ENCODE peak calls at places on chromosomes 1 and 21, in nine cellular contexts. I is T-helper 2 cell treated with Interferon-gamma antibody and Interleukin-4, amounts not matched to agents 5 μg/mL and 100 μg/mL, for 36 hours; R is T-helper 1 cell; S is NCI-H2081; A is EH; M is GM23338; Y is stimulated activated CD8-positive, alpha-beta memory T cell treated with anti-CD3 and anti-CD28 coated beads, Interleukin-12 subunit alpha, Interleukin-12 subunit beta, amount 100 ng/mL, for 1 hour; K is stromal cell of bone marrow; U is SJSA1. G is an unnamed sample.

GRCh38 chr1:109910963-109911798 is 532 bp downstream of the CSF1 start:
- DNase-seq in I (no peak), R (no peak), S (no peak), A (no peak), M (peak), Y (no peak), K (no peak), U (peak), G (no peak)

GRCh38 chr1:214086945-214087344 is 99.2 kb downstream of the PROX1 start:
- DNase-seq in I (no peak), R (no peak), S (no peak), A (no peak), M (peak), Y (no peak), K (no peak), U (no peak), G (no peak)

GRCh38 chr1:47944561-47944960 is 52.6 kb downstream of the TRABD2B start:
- DNase-seq in I (no peak), R (no peak), S (no peak), A (no peak), M (no peak), Y (no peak), K (no peak), U (no peak), G (no peak)

GRCh38 chr1:233460692-233461091 is 133.2 kb downstream of the MAP3K21 start:
- DNase-seq in I (no peak), R (no peak), S (no peak), A (no peak), M (no peak), Y (no peak), K (no peak), U (no peak), G (no peak)

GRCh38 chr1:235617808-235618207 is 31.8 kb downstream of the GNG4 start:
- DNase-seq in I (no peak), R (no peak), S (no peak), A (peak), M (no peak), Y (no peak), K (no peak), U (peak), G (no peak)

GRCh38 chr1:59296358-59297256 is at the start of gene FGGY:
- DNase-seq in I (peak), R (peak), S (peak), A (peak), M (peak), Y (peak), K (peak), U (peak), G (peak)

GRCh38 chr1:47725732-47726495 is 271.3 kb downstream of the TRABD2B start:
- DNase-seq in I (peak), R (no peak), S (peak), A (peak), M (peak), Y (peak), K (peak), U (peak), G (peak)

GRCh38 chr21:46286668-46286982 is 483 bp downstream of the YBEY start:
- DNase-seq in I (no peak), R (no peak), S (no peak), A (no peak), M (no peak), Y (no peak), K (no peak), U (no peak), G (no peak)

GRCh38 chr21:33007747-33008146 is 18.0 kb upstream of the OLIG2 start:
- DNase-seq in I (no peak), R (no peak), S (no peak), A (no peak), M (no peak), Y (no peak), K (no peak), U (no peak), G (no peak)

GRCh38 chr1:153343811-153344717 is 4.6 kb downstream of the PGLYRP4 start:
- DNase-seq in I (peak), R (no peak), S (no peak), A (no peak), M (no peak), Y (no peak), K (no peak), U (no peak), G (no peak)

GRCh38 chr1:99146129-99146848 is 118.0 kb upstream of the PLPPR4 start:
- DNase-seq in I (no peak), R (no peak), S (no peak), A (no peak), M (no peak), Y (no peak), K (no peak), U (no peak), G (no peak)

GRCh38 chr1:57329001-57329400 is 94.9 kb downstream of the DAB1 start:
- DNase-seq in I (no peak), R (no peak), S (no peak), A (no peak), M (no peak), Y (no peak), K (no peak), U (no peak), G (no peak)

GRCh38 chr1:203517426-203517974 is 23.5 kb downstream of the OPTC start:
- DNase-seq in I (no peak), R (no peak), S (no peak), A (peak), M (no peak), Y (no peak), K (no peak), U (no peak), G (no peak)

GRCh38 chr1:26169201-26169600 is 438 bp upstream of the C1orf232 start:
- DNase-seq in I (no peak), R (no peak), S (no peak), A (no peak), M (no peak), Y (no peak), K (no peak), U (peak), G (no peak)

GRCh38 chr1:49185455-49185980 is 408.8 kb upstream of the BEND5 start:
- DNase-seq in I (no peak), R (no peak), S (no peak), A (no peak), M (no peak), Y (no peak), K (no peak), U (no peak), G (no peak)

GRCh38 chr1:147084273-147085096 is 87.8 kb downstream of the PRKAB2 start:
- DNase-seq in I (peak), R (peak), S (peak), A (peak), M (peak), Y (peak), K (peak), U (peak), G (peak)

GRCh38 chr21:35170818-35171217 is 121.7 kb upstream of the RUNX1 start:
- DNase-seq in I (no peak), R (no peak), S (no peak), A (no peak), M (no peak), Y (no peak), K (no peak), U (no peak), G (no peak)

GRCh38 chr1:101520302-101520701 is 283.5 kb downstream of the S1PR1 start:
- DNase-seq in I (no peak), R (no peak), S (peak), A (peak), M (peak), Y (no peak), K (peak), U (peak), G (no peak)

GRCh38 chr1:198465201-198466144 is 75.0 kb downstream of the ATP6V1G3 start:
- DNase-seq in I (no peak), R (no peak), S (peak), A (peak), M (peak), Y (no peak), K (peak), U (peak), G (no peak)

GRCh38 chr1:158101944-158102343 is 78.8 kb upstream of the CD1D start:
- DNase-seq in I (no peak), R (no peak), S (no peak), A (peak), M (no peak), Y (no peak), K (peak), U (peak), G (no peak)

GRCh38 chr1:211621471-211622198 is 42.7 kb upstream of the SLC30A1 start:
- DNase-seq in I (no peak), R (no peak), S (no peak), A (peak), M (no peak), Y (no peak), K (no peak), U (no peak), G (no peak)

GRCh38 chr21:45992311-45993209 is 11.0 kb downstream of the COL6A1 start:
- DNase-seq in I (no peak), R (peak), S (no peak), A (no peak), M (no peak), Y (no peak), K (no peak), U (no peak), G (no peak)

GRCh38 chr1:219639843-219640606 is 27.1 kb upstream of the ZC3H11B start:
- DNase-seq in I (no peak), R (no peak), S (no peak), A (no peak), M (no peak), Y (no peak), K (peak), U (no peak), G (no peak)

GRCh38 chr1:227192163-227192562 is 126.1 kb downstream of the CDC42BPA start:
- DNase-seq in I (peak), R (no peak), S (no peak), A (peak), M (peak), Y (no peak), K (peak), U (peak), G (no peak)

GRCh38 chr1:20735581-20736111 is 3.1 kb upstream of the SH2D5 start:
- DNase-seq in I (no peak), R (no peak), S (no peak), A (no peak), M (no peak), Y (no peak), K (no peak), U (no peak), G (no peak)

GRCh38 chr1:107277022-107277421 is 136.2 kb downstream of the NTNG1 start:
- DNase-seq in I (no peak), R (no peak), S (no peak), A (peak), M (peak), Y (no peak), K (peak), U (no peak), G (no peak)

GRCh38 chr1:230073371-230074035 is 6.5 kb downstream of the GALNT2 start:
- DNase-seq in I (no peak), R (no peak), S (no peak), A (peak), M (no peak), Y (no peak), K (peak), U (peak), G (no peak)

GRCh38 chr1:163709636-163710035 is 387.9 kb downstream of the NUF2 start:
- DNase-seq in I (no peak), R (no peak), S (no peak), A (peak), M (no peak), Y (no peak), K (no peak), U (peak), G (no peak)

GRCh38 chr1:175338447-175339135 is 146.0 kb upstream of the KIAA0040 start:
- DNase-seq in I (peak), R (peak), S (no peak), A (peak), M (peak), Y (peak), K (no peak), U (no peak), G (peak)

GRCh38 chr1:212315907-212316306 is 30.7 kb downstream of the PPP2R5A start:
- DNase-seq in I (no peak), R (no peak), S (no peak), A (peak), M (peak), Y (no peak), K (peak), U (peak), G (no peak)

GRCh38 chr21:42414928-42415769 is 11.4 kb downstream of the UBASH3A start:
- DNase-seq in I (peak), R (peak), S (no peak), A (peak), M (no peak), Y (peak), K (no peak), U (peak), G (peak)

GRCh38 chr1:48039088-48040049 is 42.2 kb upstream of the TRABD2B start:
- DNase-seq in I (no peak), R (no peak), S (no peak), A (no peak), M (peak), Y (no peak), K (no peak), U (no peak), G (no peak)